ENCODE peak calls at places on chromosome 3, in four cellular contexts. One of them, this sample, is unnamed.

GRCh38 chr3:169575381-169575780 is 88.1 kb downstream of the MECOM start:
- DNase-seq in T-helper 9 cell: no peak
- DNase-seq in amygdala: peak
- DNase-seq in stromal cell of bone marrow: peak
- DNase-seq in this sample: no peak

GRCh38 chr3:137343283-137343682 is 385.5 kb downstream of the IL20RB start:
- DNase-seq in T-helper 9 cell: no peak
- DNase-seq in amygdala: no peak
- DNase-seq in stromal cell of bone marrow: no peak
- DNase-seq in this sample: no peak

GRCh38 chr3:24365168-24365567 is 129.5 kb downstream of the THRB start:
- DNase-seq in T-helper 9 cell: no peak
- DNase-seq in amygdala: no peak
- DNase-seq in stromal cell of bone marrow: peak
- DNase-seq in this sample: peak

GRCh38 chr3:144364797-144365196 is 393.2 kb downstream of the DIPK2A start:
- DNase-seq in T-helper 9 cell: no peak
- DNase-seq in amygdala: no peak
- DNase-seq in stromal cell of bone marrow: no peak
- DNase-seq in this sample: no peak

GRCh38 chr3:66083961-66084270 is 45.2 kb upstream of the MAGI1 start:
- DNase-seq in T-helper 9 cell: no peak
- DNase-seq in amygdala: no peak
- DNase-seq in stromal cell of bone marrow: no peak
- DNase-seq in this sample: no peak

GRCh38 chr3:27431116-27431515 is 53.1 kb downstream of the SLC4A7 start:
- DNase-seq in T-helper 9 cell: no peak
- DNase-seq in amygdala: no peak
- DNase-seq in stromal cell of bone marrow: peak
- DNase-seq in this sample: no peak

GRCh38 chr3:27880969-27881892 is 159.1 kb upstream of the EOMES start:
- DNase-seq in T-helper 9 cell: no peak
- DNase-seq in amygdala: no peak
- DNase-seq in stromal cell of bone marrow: no peak
- DNase-seq in this sample: peak

GRCh38 chr3:24043985-24044384 is 98.9 kb downstream of the NR1D2 start:
- DNase-seq in T-helper 9 cell: no peak
- DNase-seq in amygdala: no peak
- DNase-seq in stromal cell of bone marrow: no peak
- DNase-seq in this sample: no peak

GRCh38 chr3:124557433-124558232 is 172.6 kb upstream of the UMPS start:
- DNase-seq in T-helper 9 cell: no peak
- DNase-seq in amygdala: no peak
- DNase-seq in stromal cell of bone marrow: no peak
- DNase-seq in this sample: no peak

GRCh38 chr3:142595951-142596725 is at the start of gene PLS1:
- DNase-seq in T-helper 9 cell: peak
- DNase-seq in amygdala: peak
- DNase-seq in stromal cell of bone marrow: peak
- DNase-seq in this sample: peak

GRCh38 chr3:105518806-105519418 is 152.2 kb downstream of the ALCAM start:
- DNase-seq in T-helper 9 cell: no peak
- DNase-seq in amygdala: no peak
- DNase-seq in stromal cell of bone marrow: no peak
- DNase-seq in this sample: peak

GRCh38 chr3:133384331-133385027 is 15.4 kb upstream of the BFSP2 start:
- DNase-seq in T-helper 9 cell: no peak
- DNase-seq in amygdala: peak
- DNase-seq in stromal cell of bone marrow: no peak
- DNase-seq in this sample: peak

GRCh38 chr3:153166206-153166605 is 4.2 kb downstream of the RAP2B start:
- DNase-seq in T-helper 9 cell: no peak
- DNase-seq in amygdala: no peak
- DNase-seq in stromal cell of bone marrow: no peak
- DNase-seq in this sample: peak

GRCh38 chr3:8929860-8930259 is 33.4 kb downstream of the RAD18 start:
- DNase-seq in T-helper 9 cell: no peak
- DNase-seq in amygdala: no peak
- DNase-seq in stromal cell of bone marrow: no peak
- DNase-seq in this sample: no peak

GRCh38 chr3:132783152-132783551 is 60.9 kb upstream of the NPHP3 start:
- DNase-seq in T-helper 9 cell: no peak
- DNase-seq in amygdala: no peak
- DNase-seq in stromal cell of bone marrow: no peak
- DNase-seq in this sample: no peak